ENCODE peak calls at places on chromosomes 16 and 17, in six cellular contexts. T is T1000, D is NCI-H1694 treated with DMSO at 0.1 percent for 48 hours, L is posterior cingulate gyrus, E is right atrium auricular region, F is GM03348. P is an unnamed sample.
A peak's percentile ranks its signal among the peaks of the same experiment; 100 is the strongest.

GRCh38 chr17:21371511-21372081 is 4.6 kb upstream of the KCNJ12 start:
- DNase-seq in T (no peak), D (no peak), L (peak; percentile 81), E (no peak), F (no peak), P (no peak)

GRCh38 chr17:80092959-80093358 is 8.4 kb upstream of the GAA start:
- DNase-seq in T (no peak), D (no peak), L (no peak), E (no peak), F (no peak), P (no peak)

GRCh38 chr16:4501071-4501478 is 24.9 kb downstream of the HMOX2 start:
- DNase-seq in T (no peak), D (no peak), L (peak; percentile 79), E (no peak), F (peak; percentile 58), P (peak; percentile 23)

GRCh38 chr17:8125196-8125946 is 1.5 kb upstream of the HES7 start:
- DNase-seq in T (peak; percentile 89), D (peak; percentile 68), L (peak; percentile 97), E (peak; percentile 87), F (peak; percentile 72), P (peak; percentile 26)

GRCh38 chr16:87093804-87094203 is 223.4 kb downstream of the C16orf95 start:
- DNase-seq in T (no peak), D (no peak), L (no peak), E (no peak), F (no peak), P (no peak)

GRCh38 chr16:50340578-50340977 is 28.2 kb downstream of the BRD7 start:
- DNase-seq in T (no peak), D (no peak), L (no peak), E (no peak), F (peak; percentile 27), P (no peak)

GRCh38 chr16:88650749-88651275 is at the start of gene CYBA:
- DNase-seq in T (peak; percentile 19), D (no peak), L (peak; percentile 91), E (peak; percentile 66), F (peak; percentile 93), P (no peak)

GRCh38 chr17:17613708-17614114 is 22.2 kb upstream of the PEMT start:
- DNase-seq in T (peak; percentile 48), D (peak; percentile 89), L (peak; percentile 80), E (peak; percentile 67), F (peak; percentile 82), P (no peak)

GRCh38 chr17:3956558-3956957 is 7.7 kb downstream of the ATP2A3 start:
- DNase-seq in T (no peak), D (no peak), L (no peak), E (no peak), F (no peak), P (no peak)

GRCh38 chr16:84368327-84368996 is at the start of gene ATP2C2:
- DNase-seq in T (no peak), D (no peak), L (no peak), E (no peak), F (no peak), P (no peak)

GRCh38 chr16:28260193-28260592 is 32.1 kb upstream of the SBK1 start:
- DNase-seq in T (no peak), D (no peak), L (no peak), E (no peak), F (no peak), P (no peak)

GRCh38 chr17:68060336-68060735 is 24.8 kb downstream of the KPNA2 start:
- DNase-seq in T (no peak), D (no peak), L (no peak), E (no peak), F (no peak), P (no peak)

GRCh38 chr17:60327870-60328362 is 64.0 kb downstream of the USP32 start:
- DNase-seq in T (no peak), D (no peak), L (no peak), E (no peak), F (no peak), P (no peak)

GRCh38 chr17:69437475-69437874 is 23.0 kb downstream of the MAP2K6 start:
- DNase-seq in T (no peak), D (no peak), L (no peak), E (no peak), F (no peak), P (no peak)

GRCh38 chr17:79977711-79978544 is 57.7 kb downstream of the TBC1D16 start:
- DNase-seq in T (no peak), D (no peak), L (peak; percentile 90), E (no peak), F (no peak), P (no peak)

GRCh38 chr17:8121531-8122390 is 2.1 kb downstream of the HES7 start:
- DNase-seq in T (peak; percentile 52), D (no peak), L (peak; percentile 96), E (no peak), F (peak; percentile 72), P (peak; percentile 61)

GRCh38 chr16:27903046-27903655 is 160.4 kb downstream of the GSG1L start:
- DNase-seq in T (no peak), D (no peak), L (peak; percentile 62), E (no peak), F (no peak), P (no peak)

GRCh38 chr17:72466199-72466598 is 345.4 kb downstream of the SOX9 start:
- DNase-seq in T (peak; percentile 28), D (no peak), L (no peak), E (no peak), F (no peak), P (no peak)

GRCh38 chr16:19502395-19503131 is 19.3 kb downstream of the GDE1 start:
- DNase-seq in T (peak; percentile 16), D (peak; percentile 49), L (peak; percentile 94), E (peak; percentile 66), F (peak; percentile 69), P (peak; percentile 73)

GRCh38 chr16:53744449-53744848 is 40.5 kb downstream of the FTO start:
- DNase-seq in T (no peak), D (no peak), L (no peak), E (no peak), F (no peak), P (peak; percentile 59)

GRCh38 chr17:10729334-10730193 is at the start of gene TMEM220:
- DNase-seq in T (peak; percentile 18), D (no peak), L (peak; percentile 93), E (peak; percentile 85), F (peak; percentile 90), P (peak; percentile 76)

GRCh38 chr16:11494433-11494832 is 92.3 kb downstream of the LITAF start:
- DNase-seq in T (no peak), D (no peak), L (peak; percentile 52), E (no peak), F (no peak), P (no peak)

GRCh38 chr16:27242868-27243590 is 25.5 kb downstream of the NSMCE1 start:
- DNase-seq in T (no peak), D (no peak), L (peak; percentile 85), E (peak; percentile 66), F (peak; percentile 27), P (no peak)

GRCh38 chr16:17070882-17071592 is 399.7 kb downstream of the XYLT1 start:
- DNase-seq in T (no peak), D (peak; percentile 4), L (peak; percentile 88), E (no peak), F (no peak), P (peak; percentile 49)

P was measured in caudate nucleus.